ENCODE peak calls at places on chromosome 4, in five cellular contexts. V is K562, Q is endothelial cell of umbilical vein, D is HepG2, L is HCT116. W is an unnamed sample.

GRCh38 chr4:40149960-40150385 is 46.9 kb upstream of the RHOH start:
- DNase-seq in V (peak; percentile 88), Q (peak; percentile 66), D (peak; percentile 65), L (peak; percentile 71), W (peak; percentile 57)

GRCh38 chr4:165016971-165017370 is 14.8 kb upstream of the TRIM60 start:
- DNase-seq in V (peak; percentile 29), Q (no peak), D (peak; percentile 28), L (peak; percentile 32), W (no peak)

GRCh38 chr4:118823471-118823870 is 12.5 kb downstream of the SEC24D start:
- DNase-seq in V (no peak), Q (no peak), D (no peak), L (peak; percentile 28), W (no peak)

GRCh38 chr4:59553739-59554126 is 1646.4 kb upstream of the ADGRL3 start:
- DNase-seq in V (no peak), Q (peak; percentile 3), D (no peak), L (no peak), W (peak; percentile 8)

GRCh38 chr4:141587897-141588296 is 48.5 kb upstream of the IL15 start:
- DNase-seq in V (no peak), Q (no peak), D (no peak), L (no peak), W (no peak)

GRCh38 chr4:56264861-56265260 is 122.4 kb downstream of the AASDH start:
- DNase-seq in V (no peak), Q (no peak), D (no peak), L (no peak), W (no peak)

GRCh38 chr4:126697748-126698147 is 935.0 kb upstream of the INTU start:
- DNase-seq in V (no peak), Q (peak; percentile 72), D (no peak), L (no peak), W (peak; percentile 32)

GRCh38 chr4:81030617-81031388 is at the start of gene BMP3:
- DNase-seq in V (no peak), Q (no peak), D (no peak), L (no peak), W (no peak)

GRCh38 chr4:147732516-147733193 is 767 bp downstream of the ARHGAP10 start:
- DNase-seq in V (no peak), Q (peak; percentile 44), D (no peak), L (no peak), W (no peak)

GRCh38 chr4:128583753-128584712 is 225.5 kb upstream of the JADE1 start:
- DNase-seq in V (no peak), Q (no peak), D (no peak), L (no peak), W (no peak)

GRCh38 chr4:8453957-8454356 is 13.4 kb downstream of the TRMT44 start:
- DNase-seq in V (no peak), Q (no peak), D (no peak), L (no peak), W (no peak)

GRCh38 chr4:94995684-94996394 is 238.1 kb downstream of the BMPR1B start:
- DNase-seq in V (no peak), Q (peak; percentile 67), D (no peak), L (no peak), W (peak; percentile 34)

GRCh38 chr4:158090323-158090722 is 82.5 kb downstream of the GASK1B start:
- DNase-seq in V (no peak), Q (peak; percentile 21), D (no peak), L (no peak), W (no peak)

GRCh38 chr4:106194801-106195200 is 121.2 kb downstream of the TBCK start:
- DNase-seq in V (no peak), Q (no peak), D (no peak), L (no peak), W (no peak)

GRCh38 chr4:51884055-51884454 is 41.1 kb downstream of the DCUN1D4 start:
- DNase-seq in V (no peak), Q (peak; percentile 29), D (no peak), L (no peak), W (no peak)

GRCh38 chr4:15920723-15921591 is 17.6 kb downstream of the FGFBP1 start:
- DNase-seq in V (no peak), Q (peak; percentile 89), D (no peak), L (peak; percentile 89), W (no peak)

GRCh38 chr4:90580271-90580825 is 453.2 kb downstream of the CCSER1 start:
- DNase-seq in V (no peak), Q (peak; percentile 59), D (no peak), L (no peak), W (no peak)

GRCh38 chr4:6019316-6020263 is 1.4 kb upstream of the C4orf50 start:
- DNase-seq in V (peak; percentile 62), Q (peak; percentile 40), D (peak; percentile 27), L (peak; percentile 36), W (peak; percentile 1)

GRCh38 chr4:3791910-3792542 is 25.8 kb downstream of the ADRA2C start:
- DNase-seq in V (peak; percentile 46), Q (peak; percentile 16), D (peak; percentile 54), L (no peak), W (no peak)

GRCh38 chr4:54545663-54546424 is 111.9 kb upstream of the KIT start:
- DNase-seq in V (no peak), Q (no peak), D (no peak), L (no peak), W (no peak)

GRCh38 chr4:8776366-8776765 is 95.3 kb downstream of the HMX1 start:
- DNase-seq in V (no peak), Q (no peak), D (no peak), L (no peak), W (no peak)

GRCh38 chr4:105934381-105934780 is 39.1 kb downstream of the NPNT start:
- DNase-seq in V (no peak), Q (no peak), D (no peak), L (no peak), W (no peak)

GRCh38 chr4:176799653-176800052 is 6.9 kb upstream of the VEGFC start:
- DNase-seq in V (no peak), Q (no peak), D (no peak), L (no peak), W (no peak)

GRCh38 chr4:108763981-108764380 is 1.1 kb upstream of the ETNPPL start:
- DNase-seq in V (no peak), Q (peak; percentile 12), D (no peak), L (no peak), W (no peak)

GRCh38 chr4:57018930-57019329 is 40.2 kb downstream of the POLR2B start:
- DNase-seq in V (no peak), Q (no peak), D (no peak), L (no peak), W (no peak)

GRCh38 chr4:7817877-7818675 is 121.6 kb downstream of the AFAP1 start:
- DNase-seq in V (no peak), Q (no peak), D (no peak), L (no peak), W (no peak)

GRCh38 chr4:15755321-15755750 is 22.8 kb upstream of the CD38 start:
- DNase-seq in V (no peak), Q (peak; percentile 49), D (no peak), L (no peak), W (no peak)

GRCh38 chr4:165464813-165465381 is 86.1 kb downstream of the CPE start:
- DNase-seq in V (peak; percentile 62), Q (peak; percentile 52), D (peak; percentile 18), L (no peak), W (peak; percentile 52)

GRCh38 chr4:4521767-4522166 is 20.1 kb downstream of the STX18 start:
- DNase-seq in V (no peak), Q (no peak), D (no peak), L (no peak), W (no peak)

GRCh38 chr4:3523146-3523627 is 9.0 kb downstream of the LRPAP1 start:
- DNase-seq in V (no peak), Q (no peak), D (no peak), L (no peak), W (no peak)

GRCh38 chr4:2125023-2125422 is 65.9 kb downstream of the NAT8L start:
- DNase-seq in V (no peak), Q (no peak), D (no peak), L (no peak), W (no peak)

GRCh38 chr4:182492456-182492855 is 249.3 kb downstream of the TENM3 start:
- DNase-seq in V (no peak), Q (peak; percentile 37), D (no peak), L (no peak), W (no peak)

GRCh38 chr4:70681730-70682129 is 6.6 kb upstream of the UTP3 start:
- DNase-seq in V (no peak), Q (no peak), D (no peak), L (no peak), W (no peak)
- H3K9ac ChIP-seq in V (no peak overlapping the region), Q (no peak overlapping the region), D (no peak overlapping the region), L (no peak overlapping the region), W (no peak overlapping the region)

GRCh38 chr4:92307886-92308285 is 4.1 kb downstream of the GRID2 start:
- DNase-seq in V (no peak), Q (no peak), D (no peak), L (no peak), W (no peak)

GRCh38 chr4:92307156-92307555 is 3.4 kb downstream of the GRID2 start:
- DNase-seq in V (no peak), Q (no peak), D (no peak), L (no peak), W (no peak)

GRCh38 chr4:92305148-92305877 is 1.5 kb downstream of the GRID2 start:
- DNase-seq in V (peak; percentile 0), Q (peak; percentile 67), D (no peak), L (peak; percentile 22), W (no peak)

GRCh38 chr4:92304636-92305035 is 870 bp downstream of the GRID2 start:
- DNase-seq in V (no peak), Q (no peak), D (no peak), L (no peak), W (no peak)

GRCh38 chr4:92305878-92306520 is 2.2 kb downstream of the GRID2 start:
- DNase-seq in V (no peak), Q (no peak), D (no peak), L (no peak), W (no peak)
- TF ChIP-seq EZH2 in V (no peak), Q (no peak), D (no peak), L (no peak), W (no peak)

GRCh38 chr4:163662761-163663160 is 168.3 kb downstream of the TMA16 start:
- DNase-seq in V (no peak), Q (no peak), D (no peak), L (no peak), W (no peak)
- TF ChIP-seq POLR2AphosphoS5 in V (no peak), Q (no peak), D (no peak), L (no peak), W (no peak)

DNA sequence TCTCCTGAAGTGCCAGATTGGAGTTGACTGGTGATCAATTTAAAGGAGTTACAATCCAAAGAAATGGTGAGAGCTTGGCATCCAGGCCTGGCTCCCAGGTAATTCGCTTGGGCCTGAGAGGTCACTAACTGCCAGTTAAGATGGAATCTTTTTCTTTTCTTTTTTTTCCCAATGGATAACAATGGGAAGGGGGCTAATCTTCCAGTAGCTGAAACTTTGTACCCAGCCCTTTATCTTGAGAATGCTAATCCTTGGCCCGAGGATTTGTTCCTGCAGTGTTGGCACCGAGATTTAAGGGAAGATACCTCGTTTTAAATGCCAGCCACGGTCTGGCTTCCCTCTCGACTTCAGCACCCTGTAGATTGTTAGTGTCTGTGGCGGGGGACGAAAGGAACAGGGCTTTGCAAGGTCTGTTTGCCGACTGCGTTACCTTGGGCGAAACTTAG is 13.4 kb upstream of the PITX2 start:
- DNase-seq in V (no peak), Q (no peak), D (no peak), L (peak; percentile 23), W (no peak)
- H3K9ac ChIP-seq in V (no peak overlapping the region), Q (no peak overlapping the region), D (no peak overlapping the region), L (peak overlapping the region; percentile 73), W (peak overlapping the region; percentile 81)

GRCh38 chr4:20253272-20253798 is 1.6 kb downstream of the SLIT2 start:
- DNase-seq in V (no peak), Q (peak; percentile 20), D (no peak), L (no peak), W (no peak)
- TF ChIP-seq EZH2 in V (no peak), Q (no peak), D (no peak), L (no peak), W (no peak)

W was measured in SK-N-MC.